ENCODE peak calls at places on chromosomes 5 and 9, in seven cellular contexts. G is islet precursor cell; B is activated T-cell treated with anti-CD3 and anti-CD28 coated beads for 1 hour; T is pancreas; P is stimulated activated CD8-positive, alpha-beta memory T cell treated with anti-CD3 and anti-CD28 coated beads, Interleukin-2, amount 100 ng/mL, for 48 hours; R is GM19239; N is bronchial epithelial cell. L is an unnamed sample.

GRCh38 chr9:6968271-6968670 is 210.5 kb downstream of the KDM4C start:
- DNase-seq in N (no peak), P (no peak), T (no peak), B (no peak), G (no peak), R (no peak), L (no peak)

GRCh38 chr9:118444403-118444802 is 740.2 kb downstream of the TLR4 start:
- DNase-seq in N (no peak), P (no peak), B (no peak), T (no peak), R (no peak), G (no peak), L (no peak)

GRCh38 chr5:59648949-59649921 is 244.3 kb downstream of the PDE4D start:
- DNase-seq in B (no peak), P (no peak), G (no peak), N (no peak), R (no peak), T (no peak), L (no peak)

GRCh38 chr5:32390819-32391591 is 53.5 kb downstream of the ZFR start:
- DNase-seq in R (no peak), B (no peak), P (no peak), N (peak), T (no peak), G (no peak), L (no peak)

GRCh38 chr5:94613583-94613982 is 4.8 kb downstream of the KIAA0825 start:
- DNase-seq in G (no peak), N (peak), R (no peak), T (no peak), P (no peak), B (no peak), L (no peak)

GRCh38 chr5:118778951-118779350 is 209.4 kb downstream of the DTWD2 start:
- DNase-seq in P (no peak), G (no peak), B (no peak), N (no peak), T (no peak), R (no peak), L (no peak)

GRCh38 chr9:115262952-115263351 is 145.0 kb upstream of the TNC start:
- DNase-seq in B (no peak), G (no peak), T (no peak), R (no peak), N (peak), P (no peak), L (no peak)

GRCh38 chr5:158387499-158387898 is 528.6 kb upstream of the CLINT1 start:
- DNase-seq in N (no peak), R (no peak), T (no peak), P (no peak), G (peak), B (no peak), L (no peak)

GRCh38 chr9:37859043-37859442 is 44.9 kb downstream of the SLC25A51 start:
- DNase-seq in B (no peak), R (no peak), P (no peak), N (peak), G (no peak), T (no peak), L (no peak)

GRCh38 chr5:122312670-122312988 is 592 bp downstream of the SNCAIP start:
- DNase-seq in N (no peak), T (peak), B (no peak), P (no peak), G (peak), R (no peak), L (no peak)

GRCh38 chr5:22611327-22611726 is 241.8 kb downstream of the CDH12 start:
- DNase-seq in N (no peak), R (no peak), T (no peak), B (no peak), G (no peak), P (no peak), L (no peak)

GRCh38 chr5:6704361-6704851 is 8.8 kb upstream of the TENT4A start:
- DNase-seq in T (no peak), P (no peak), B (no peak), G (peak), N (peak), R (no peak), L (no peak)

GRCh38 chr5:142016576-142016975 is 3.7 kb upstream of the GNPDA1 start:
- DNase-seq in N (no peak), B (no peak), P (no peak), G (no peak), T (no peak), R (no peak), L (peak)

GRCh38 chr5:82073179-82073578 is 101.4 kb downstream of the ATG10 start:
- DNase-seq in G (no peak), R (no peak), P (no peak), N (no peak), T (no peak), B (no peak), L (no peak)

GRCh38 chr5:42951169-42951846 is 88.8 kb downstream of the ANXA2R start:
- DNase-seq in N (no peak), R (peak), P (peak), G (no peak), T (peak), B (peak), L (peak)

GRCh38 chr5:97231025-97231636 is 48.1 kb upstream of the RIOK2 start:
- DNase-seq in B (no peak), G (no peak), N (peak), P (no peak), T (no peak), R (no peak), L (no peak)

GRCh38 chr5:122154910-122155309 is 25.6 kb downstream of the ZNF474 start:
- DNase-seq in R (no peak), T (no peak), P (no peak), B (no peak), G (peak), N (no peak), L (no peak)

GRCh38 chr9:33210006-33210715 is 29.8 kb upstream of the SPINK4 start:
- DNase-seq in T (no peak), N (peak), P (no peak), G (no peak), R (no peak), B (no peak), L (no peak)